ENCODE peak calls at places on chromosomes 5 and 9, in five cellular contexts. One of them, this sample, is unnamed.

GRCh38 chr5:125411163-125412050 is 665.0 kb upstream of the ZNF608 start:
- DNase-seq in tibial nerve: peak; percentile 13
- DNase-seq in AG10803: no peak
- DNase-seq in thyroid gland: peak; percentile 39
- DNase-seq in mesendoderm: peak; percentile 52
- DNase-seq in this sample: no peak

GRCh38 chr5:137995747-137996123 is 37.1 kb downstream of the FAM13B start:
- DNase-seq in tibial nerve: no peak
- DNase-seq in AG10803: no peak
- DNase-seq in thyroid gland: no peak
- DNase-seq in mesendoderm: no peak
- DNase-seq in this sample: no peak

GRCh38 chr5:112371054-112371453 is 48.0 kb downstream of the EPB41L4A start:
- DNase-seq in tibial nerve: no peak
- DNase-seq in AG10803: no peak
- DNase-seq in thyroid gland: no peak
- DNase-seq in mesendoderm: no peak
- DNase-seq in this sample: no peak

GRCh38 chr9:7690007-7690406 is 109.6 kb downstream of the DMAC1 start:
- DNase-seq in tibial nerve: no peak
- DNase-seq in AG10803: no peak
- DNase-seq in thyroid gland: no peak
- DNase-seq in mesendoderm: no peak
- DNase-seq in this sample: no peak

GRCh38 chr5:134245101-134245604 is 19.3 kb upstream of the PPP2CA start:
- DNase-seq in tibial nerve: no peak
- DNase-seq in AG10803: peak; percentile 37
- DNase-seq in thyroid gland: no peak
- DNase-seq in mesendoderm: peak; percentile 65
- DNase-seq in this sample: no peak

GRCh38 chr9:81824802-81825770 is 103.1 kb upstream of the SPATA31D4 start:
- DNase-seq in tibial nerve: no peak
- DNase-seq in AG10803: no peak
- DNase-seq in thyroid gland: no peak
- DNase-seq in mesendoderm: no peak
- DNase-seq in this sample: no peak

GRCh38 chr5:120614512-120614911 is 150.4 kb downstream of the PRR16 start:
- DNase-seq in tibial nerve: no peak
- DNase-seq in AG10803: peak; percentile 82
- DNase-seq in thyroid gland: no peak
- DNase-seq in mesendoderm: no peak
- DNase-seq in this sample: no peak

GRCh38 chr5:126499742-126500396 is 76.7 kb downstream of the GRAMD2B start:
- DNase-seq in tibial nerve: no peak
- DNase-seq in AG10803: no peak
- DNase-seq in thyroid gland: no peak
- DNase-seq in mesendoderm: peak; percentile 65
- DNase-seq in this sample: no peak

GRCh38 chr9:125332527-125332926 is 70.9 kb downstream of the GAPVD1 start:
- DNase-seq in tibial nerve: no peak
- DNase-seq in AG10803: no peak
- DNase-seq in thyroid gland: no peak
- DNase-seq in mesendoderm: no peak
- DNase-seq in this sample: no peak

GRCh38 chr9:114995681-114996221 is 65.4 kb upstream of the TNFSF8 start:
- DNase-seq in tibial nerve: no peak
- DNase-seq in AG10803: no peak
- DNase-seq in thyroid gland: peak; percentile 75
- DNase-seq in mesendoderm: no peak
- DNase-seq in this sample: no peak

GRCh38 chr9:131214457-131214856 is 61.9 kb downstream of the FAM78A start:
- DNase-seq in tibial nerve: no peak
- DNase-seq in AG10803: peak; percentile 23
- DNase-seq in thyroid gland: no peak
- DNase-seq in mesendoderm: no peak
- DNase-seq in this sample: no peak

GRCh38 chr9:35714579-35715252 is 17.3 kb downstream of the TLN1 start:
- DNase-seq in tibial nerve: no peak
- DNase-seq in AG10803: no peak
- DNase-seq in thyroid gland: no peak
- DNase-seq in mesendoderm: no peak
- DNase-seq in this sample: no peak

GRCh38 chr5:54520438-54520846 is 2.9 kb downstream of the SNX18 start:
- DNase-seq in tibial nerve: no peak
- DNase-seq in AG10803: peak; percentile 63
- DNase-seq in thyroid gland: peak; percentile 29
- DNase-seq in mesendoderm: peak; percentile 69
- DNase-seq in this sample: no peak

GRCh38 chr5:134510970-134511795 is 14.3 kb upstream of the JADE2 start:
- DNase-seq in tibial nerve: no peak
- DNase-seq in AG10803: peak; percentile 26
- DNase-seq in thyroid gland: no peak
- DNase-seq in mesendoderm: peak; percentile 99
- DNase-seq in this sample: no peak

GRCh38 chr5:156669416-156669815 is 180.7 kb upstream of the PPP1R2B start:
- DNase-seq in tibial nerve: no peak
- DNase-seq in AG10803: no peak
- DNase-seq in thyroid gland: no peak
- DNase-seq in mesendoderm: no peak
- DNase-seq in this sample: no peak

GRCh38 chr5:143932584-143932983 is 120.6 kb downstream of the HMHB1 start:
- DNase-seq in tibial nerve: no peak
- DNase-seq in AG10803: peak; percentile 71
- DNase-seq in thyroid gland: no peak
- DNase-seq in mesendoderm: no peak
- DNase-seq in this sample: no peak

GRCh38 chr5:12488161-12488560 is 583.9 kb upstream of the CTNND2 start:
- DNase-seq in tibial nerve: no peak
- DNase-seq in AG10803: no peak
- DNase-seq in thyroid gland: no peak
- DNase-seq in mesendoderm: no peak
- DNase-seq in this sample: no peak

GRCh38 chr5:110055301-110055700 is 365.6 kb downstream of the MAN2A1 start:
- DNase-seq in tibial nerve: no peak
- DNase-seq in AG10803: peak; percentile 49
- DNase-seq in thyroid gland: no peak
- DNase-seq in mesendoderm: no peak
- DNase-seq in this sample: no peak

GRCh38 chr5:76145945-76146344 is 62.8 kb downstream of the SV2C start:
- DNase-seq in tibial nerve: no peak
- DNase-seq in AG10803: no peak
- DNase-seq in thyroid gland: peak; percentile 7
- DNase-seq in mesendoderm: peak; percentile 78
- DNase-seq in this sample: no peak

GRCh38 chr9:83505282-83505681 is 32.9 kb downstream of the FRMD3 start:
- DNase-seq in tibial nerve: no peak
- DNase-seq in AG10803: no peak
- DNase-seq in thyroid gland: no peak
- DNase-seq in mesendoderm: no peak
- DNase-seq in this sample: no peak

GRCh38 chr9:123334639-123335038 is 21.4 kb upstream of the CRB2 start:
- DNase-seq in tibial nerve: no peak
- DNase-seq in AG10803: no peak
- DNase-seq in thyroid gland: no peak
- DNase-seq in mesendoderm: no peak
- DNase-seq in this sample: no peak

GRCh38 chr5:158976035-158976434 is 123.7 kb downstream of the EBF1 start:
- DNase-seq in tibial nerve: no peak
- DNase-seq in AG10803: peak; percentile 90
- DNase-seq in thyroid gland: no peak
- DNase-seq in mesendoderm: no peak
- DNase-seq in this sample: no peak

GRCh38 chr5:14557203-14557725 is 24.3 kb upstream of the OTULINL start:
- DNase-seq in tibial nerve: no peak
- DNase-seq in AG10803: no peak
- DNase-seq in thyroid gland: peak; percentile 25
- DNase-seq in mesendoderm: no peak
- DNase-seq in this sample: no peak

GRCh38 chr9:19631181-19631580 is 157.7 kb downstream of the SLC24A2 start:
- DNase-seq in tibial nerve: no peak
- DNase-seq in AG10803: no peak
- DNase-seq in thyroid gland: no peak
- DNase-seq in mesendoderm: no peak
- DNase-seq in this sample: no peak

DNA sequence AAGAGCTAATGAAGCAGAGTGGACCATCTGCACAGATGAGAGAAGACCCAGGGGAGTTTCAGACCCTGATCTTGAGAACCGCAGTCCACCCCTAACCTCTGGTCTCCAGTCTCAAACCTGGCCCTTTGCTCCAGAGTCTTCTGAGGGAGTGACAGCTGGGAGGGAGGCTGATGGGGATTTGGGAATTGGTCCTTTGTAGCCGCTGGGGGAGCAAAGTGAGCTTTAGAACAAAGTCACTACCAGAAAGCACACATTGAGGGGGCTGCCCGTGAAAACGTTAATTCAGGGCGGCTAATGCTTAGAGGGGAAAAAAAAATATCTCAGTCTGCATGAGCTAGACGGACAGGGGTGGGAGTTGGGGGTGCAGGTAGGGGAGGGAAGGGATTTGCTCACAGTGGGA is 123.2 kb upstream of the RETREG1 start:
- DNase-seq in tibial nerve: no peak
- DNase-seq in AG10803: no peak
- DNase-seq in thyroid gland: no peak
- DNase-seq in mesendoderm: peak; percentile 47
- DNase-seq in this sample: no peak
- H3K4me3 ChIP-seq in tibial nerve: peak overlapping the region; percentile 28
- H3K4me3 ChIP-seq in AG10803: no peak overlapping the region
- H3K4me3 ChIP-seq in thyroid gland: no peak overlapping the region
- H3K4me3 ChIP-seq in mesendoderm: no peak overlapping the region
- H3K4me3 ChIP-seq in this sample: no peak overlapping the region

GRCh38 chr9:121498487-121499176 is 1.0 kb downstream of the GGTA1 start:
- DNase-seq in tibial nerve: no peak
- DNase-seq in AG10803: peak; percentile 48
- DNase-seq in thyroid gland: peak; percentile 20
- DNase-seq in mesendoderm: peak; percentile 18
- DNase-seq in this sample: no peak
- H3K4me3 ChIP-seq in tibial nerve: peak overlapping the region; percentile 52
- H3K4me3 ChIP-seq in AG10803: peak overlapping the region; percentile 46
- H3K4me3 ChIP-seq in thyroid gland: peak overlapping the region; percentile 37
- H3K4me3 ChIP-seq in mesendoderm: no peak overlapping the region
- H3K4me3 ChIP-seq in this sample: peak overlapping the region; percentile 75

GRCh38 chr5:78907255-78907886 is 77.7 kb downstream of the ARSB start:
- DNase-seq in tibial nerve: no peak
- DNase-seq in AG10803: peak; percentile 91
- DNase-seq in thyroid gland: no peak
- DNase-seq in mesendoderm: peak; percentile 65
- DNase-seq in this sample: no peak
- H3K4me3 ChIP-seq in tibial nerve: no peak overlapping the region
- H3K4me3 ChIP-seq in AG10803: peak overlapping the region; percentile 47
- H3K4me3 ChIP-seq in thyroid gland: no peak overlapping the region
- H3K4me3 ChIP-seq in mesendoderm: no peak overlapping the region
- H3K4me3 ChIP-seq in this sample: peak overlapping the region; percentile 48

GRCh38 chr5:59716029-59716428 is 177.5 kb downstream of the PDE4D start:
- DNase-seq in tibial nerve: no peak
- DNase-seq in AG10803: no peak
- DNase-seq in thyroid gland: no peak
- DNase-seq in mesendoderm: no peak
- DNase-seq in this sample: no peak

GRCh38 chr5:59715228-59715627 is 178.3 kb downstream of the PDE4D start:
- DNase-seq in tibial nerve: no peak
- DNase-seq in AG10803: no peak
- DNase-seq in thyroid gland: no peak
- DNase-seq in mesendoderm: no peak
- DNase-seq in this sample: no peak

GRCh38 chr5:59713488-59713844 is 180.1 kb downstream of the PDE4D start:
- DNase-seq in tibial nerve: no peak
- DNase-seq in AG10803: no peak
- DNase-seq in thyroid gland: no peak
- DNase-seq in mesendoderm: no peak
- DNase-seq in this sample: no peak

GRCh38 chr5:59711316-59711715 is 182.2 kb downstream of the PDE4D start:
- DNase-seq in tibial nerve: no peak
- DNase-seq in AG10803: peak; percentile 52
- DNase-seq in thyroid gland: no peak
- DNase-seq in mesendoderm: no peak
- DNase-seq in this sample: no peak

DNA sequence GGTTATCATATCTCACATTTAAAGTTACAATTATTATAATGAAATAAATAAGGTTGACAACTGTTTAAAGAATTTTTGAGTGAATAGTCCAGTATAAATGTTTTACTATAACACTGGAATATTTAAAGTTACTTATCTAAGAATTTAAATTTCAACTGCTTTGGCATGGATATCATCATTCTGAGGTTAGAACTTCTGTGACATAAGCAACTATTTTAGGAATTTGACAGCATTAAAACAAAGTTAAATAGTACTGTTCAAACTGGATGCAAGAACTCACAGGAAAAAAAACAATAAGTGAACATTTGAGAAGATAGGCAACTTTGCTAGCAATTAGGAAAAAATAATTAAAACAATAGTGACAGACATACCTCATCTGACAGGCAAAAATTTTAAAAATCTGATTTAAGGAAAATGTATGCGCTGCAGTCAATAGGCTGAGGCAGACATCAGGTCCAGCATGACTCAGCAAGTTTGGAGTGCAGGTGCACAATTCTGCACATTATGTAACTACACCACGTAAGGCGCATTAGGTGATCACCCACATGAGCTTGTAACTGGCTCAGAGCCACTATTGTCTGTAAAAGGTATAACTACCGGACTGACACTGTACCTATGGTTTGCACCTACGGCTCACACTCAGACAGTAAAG is 180.6 kb downstream of the PDE4D start:
- DNase-seq in tibial nerve: no peak
- DNase-seq in AG10803: peak; percentile 22
- DNase-seq in thyroid gland: no peak
- DNase-seq in mesendoderm: peak; percentile 74
- DNase-seq in this sample: no peak
- H3K4me3 ChIP-seq in tibial nerve: no peak overlapping the region
- H3K4me3 ChIP-seq in AG10803: no peak overlapping the region
- H3K4me3 ChIP-seq in thyroid gland: no peak overlapping the region
- H3K4me3 ChIP-seq in mesendoderm: peak overlapping the region; percentile 3
- H3K4me3 ChIP-seq in this sample: no peak overlapping the region

This sample was measured in thoracic aorta.